ENCODE peak calls at places on chromosomes 16 and 17, in ten cellular contexts. M is stimulated activated CD4-positive, alpha-beta T cell treated with anti-CD3 and anti-CD28 coated beads, Interleukin-1b, Interleukin-23, amount 100 ng/mL, for 1 hour; V is AG09319; Z is T-helper 9 cell; D is sciatic nerve; J is mesothelial cell of epicardium; C is substantia nigra; B is EL; Q is activated effector memory CD4-positive, alpha-beta T cell treated with anti-CD3 and anti-CD28 coated beads, Interleukin-2, amount 50 U/mL, for 16 hours; U is memory B cell. K is an unnamed sample.

GRCh38 chr17:8138672-8139371 is 13.4 kb downstream of the PER1 start:
- DNase-seq in Q (peak), J (peak), U (peak), C (peak), V (peak), M (peak), Z (peak), D (peak), B (peak), K (peak)

GRCh38 chr17:71975998-71976649 is 144.7 kb upstream of the SOX9 start:
- DNase-seq in M (no peak), U (no peak), D (peak), C (peak), V (peak), Z (no peak), B (peak), J (no peak), Q (no peak), K (peak)

GRCh38 chr17:1712271-1712670 is 2.1 kb upstream of the TLCD2 start:
- DNase-seq in D (no peak), B (no peak), Z (no peak), J (no peak), C (no peak), Q (no peak), V (no peak), U (no peak), M (no peak), K (no peak)

GRCh38 chr16:50539822-50540710 is 8.1 kb upstream of the NKD1 start:
- DNase-seq in V (no peak), M (no peak), B (no peak), C (no peak), D (peak), Q (peak), U (no peak), Z (no peak), J (no peak), K (no peak)

GRCh38 chr16:26139884-26140283 is 448.1 kb downstream of the HS3ST4 start:
- DNase-seq in J (no peak), C (no peak), M (no peak), V (no peak), D (no peak), U (no peak), Z (no peak), Q (no peak), B (no peak), K (no peak)

GRCh38 chr16:65122974-65123845 is 1.3 kb upstream of the CDH11 start:
- DNase-seq in J (peak), V (peak), D (peak), C (peak), B (peak), Z (no peak), M (no peak), U (no peak), Q (no peak), K (peak)

GRCh38 chr17:79082311-79083190 is 7.9 kb downstream of the ENGASE start:
- DNase-seq in M (no peak), V (no peak), D (no peak), B (peak), Q (peak), C (peak), U (peak), Z (peak), J (no peak), K (peak)

GRCh38 chr16:72848759-72849664 is 198.9 kb downstream of the ZFHX3 start:
- DNase-seq in C (peak), J (peak), M (no peak), Z (no peak), U (no peak), D (peak), V (peak), Q (no peak), B (peak), K (peak)

GRCh38 chr16:87057291-87057881 is 259.8 kb downstream of the C16orf95 start:
- DNase-seq in M (no peak), U (no peak), C (no peak), Q (peak), D (no peak), V (no peak), B (no peak), J (no peak), Z (no peak), K (no peak)

GRCh38 chr16:68629315-68629900 is 15.7 kb upstream of the CDH3 start:
- DNase-seq in Q (no peak), U (no peak), D (no peak), V (no peak), B (no peak), Z (no peak), C (no peak), J (no peak), M (no peak), K (no peak)